ENCODE peak calls at places on chromosomes 12 and 14, in six cellular contexts. C is H1, Y is HepG2, F is HCT116, I is K562, A is GM12878. E is an unnamed sample.

GRCh38 chr14:51652168-51653095 is 722 bp downstream of the FRMD6 start:
- DNase-seq in C (no peak), Y (no peak), F (no peak), I (peak; percentile 17), A (no peak), E (no peak)

GRCh38 chr14:74425525-74426201 is 347 bp downstream of the SYNDIG1L start:
- DNase-seq in C (no peak), Y (no peak), F (no peak), I (peak; percentile 87), A (no peak), E (no peak)

GRCh38 chr12:88914967-88915366 is 334.7 kb upstream of the KITLG start:
- DNase-seq in C (no peak), Y (no peak), F (no peak), I (no peak), A (no peak), E (no peak)

GRCh38 chr14:58297412-58297761 is 968 bp upstream of the ARID4A start:
- DNase-seq in C (no peak), Y (no peak), F (no peak), I (no peak), A (no peak), E (peak; percentile 3)

GRCh38 chr14:100018482-100018881 is 46.7 kb upstream of the EVL start:
- DNase-seq in C (no peak), Y (peak; percentile 17), F (no peak), I (peak; percentile 31), A (no peak), E (no peak)

GRCh38 chr12:120662879-120663278 is 22.5 kb downstream of the CABP1 start:
- DNase-seq in C (no peak), Y (no peak), F (no peak), I (no peak), A (peak; percentile 67), E (no peak)

GRCh38 chr12:3316776-3317480 is 174.1 kb upstream of the PRMT8 start:
- DNase-seq in C (no peak), Y (no peak), F (no peak), I (no peak), A (no peak), E (no peak)

GRCh38 chr12:101616027-101616494 is 21.3 kb downstream of the MYBPC1 start:
- DNase-seq in C (no peak), Y (peak; percentile 86), F (no peak), I (no peak), A (no peak), E (no peak)

GRCh38 chr12:29725587-29726320 is 58.0 kb downstream of the TMTC1 start:
- DNase-seq in C (no peak), Y (no peak), F (no peak), I (no peak), A (peak; percentile 54), E (no peak)

GRCh38 chr14:52918486-52918885 is 32.4 kb downstream of the FERMT2 start:
- DNase-seq in C (no peak), Y (no peak), F (no peak), I (no peak), A (peak; percentile 62), E (no peak)

GRCh38 chr14:100616854-100617714 is 29.9 kb upstream of the BEGAIN start:
- DNase-seq in C (no peak), Y (no peak), F (no peak), I (no peak), A (no peak), E (no peak)

GRCh38 chr12:110012137-110012536 is 12.9 kb downstream of the ANKRD13A start:
- DNase-seq in C (no peak), Y (peak; percentile 37), F (no peak), I (no peak), A (no peak), E (no peak)

GRCh38 chr14:92922883-92923743 is at the start of gene CHGA:
- DNase-seq in C (peak; percentile 31), Y (peak; percentile 36), F (no peak), I (peak; percentile 79), A (no peak), E (peak; percentile 33)

GRCh38 chr12:50220357-50221061 is 53.3 kb upstream of the CERS5 start:
- DNase-seq in C (no peak), Y (no peak), F (no peak), I (no peak), A (peak; percentile 57), E (no peak)

GRCh38 chr12:126668538-126668937 is 1598.4 kb upstream of the TMEM132C start:
- DNase-seq in C (no peak), Y (no peak), F (no peak), I (no peak), A (no peak), E (no peak)

GRCh38 chr14:22668417-22668816 is 24.3 kb upstream of the OR6J1 start:
- DNase-seq in C (no peak), Y (no peak), F (no peak), I (no peak), A (no peak), E (no peak)

GRCh38 chr14:105854600-105855245 is 328.3 kb downstream of the TMEM121 start:
- DNase-seq in C (no peak), Y (no peak), F (no peak), I (no peak), A (no peak), E (no peak)

GRCh38 chr12:51788876-51789275 is 59.6 kb downstream of the FIGNL2 start:
- DNase-seq in C (no peak), Y (no peak), F (no peak), I (no peak), A (no peak), E (no peak)

GRCh38 chr12:86134571-86134970 is 121.6 kb downstream of the MGAT4C start:
- DNase-seq in C (no peak), Y (no peak), F (no peak), I (no peak), A (no peak), E (no peak)

GRCh38 chr12:27396416-27396815 is 50.1 kb upstream of the SMCO2 start:
- DNase-seq in C (no peak), Y (no peak), F (no peak), I (no peak), A (no peak), E (no peak)

GRCh38 chr14:99883866-99884650 is 90.8 kb downstream of the EML1 start:
- DNase-seq in C (no peak), Y (no peak), F (no peak), I (no peak), A (no peak), E (peak; percentile 25)

GRCh38 chr14:89746654-89747053 is 207.9 kb downstream of the EFCAB11 start:
- DNase-seq in C (no peak), Y (no peak), F (no peak), I (no peak), A (no peak), E (no peak)

GRCh38 chr12:111361717-111362576 is 6.9 kb downstream of the PHETA1 start:
- DNase-seq in C (no peak), Y (peak; percentile 39), F (no peak), I (no peak), A (no peak), E (no peak)

GRCh38 chr12:81942588-81942987 is 183.4 kb upstream of the PPFIA2 start:
- DNase-seq in C (no peak), Y (no peak), F (no peak), I (no peak), A (peak; percentile 15), E (no peak)

GRCh38 chr12:123129651-123130050 is 21.2 kb downstream of the PITPNM2 start:
- DNase-seq in C (no peak), Y (no peak), F (no peak), I (no peak), A (no peak), E (no peak)

GRCh38 chr14:106840258-106840657 is 1313.9 kb downstream of the TMEM121 start:
- DNase-seq in C (no peak), Y (no peak), F (no peak), I (no peak), A (no peak), E (no peak)

GRCh38 chr14:81363746-81364400 is 36.3 kb downstream of the STON2 start:
- DNase-seq in C (no peak), Y (no peak), F (no peak), I (no peak), A (no peak), E (no peak)

GRCh38 chr12:23767834-23768233 is 181.6 kb downstream of the SOX5 start:
- DNase-seq in C (no peak), Y (no peak), F (no peak), I (no peak), A (no peak), E (no peak)

GRCh38 chr12:26128180-26128579 is 3.3 kb upstream of the BHLHE41 start:
- DNase-seq in C (no peak), Y (no peak), F (no peak), I (no peak), A (no peak), E (no peak)

GRCh38 chr14:39087493-39087892 is 15.5 kb downstream of the SEC23A start:
- DNase-seq in C (no peak), Y (no peak), F (no peak), I (no peak), A (no peak), E (no peak)
- H3K36me3 ChIP-seq in C (peaks cover 14% of the 10 kb centered on the region), Y (peaks cover 50% of the 10 kb centered on the region), F (peaks cover 51% of the 10 kb centered on the region), I (peaks cover 30% of the 10 kb centered on the region), A (peaks cover 10% of the 10 kb centered on the region), E (peaks cover 69% of the 10 kb centered on the region)

GRCh38 chr14:65751510-65751909 is 339.0 kb downstream of the FUT8 start:
- DNase-seq in C (no peak), Y (no peak), F (no peak), I (no peak), A (no peak), E (no peak)
- H3K4me1 ChIP-seq in C (no peaks in the 10 kb centered on the region), Y (peaks cover 36% of the 10 kb centered on the region), F (no peaks in the 10 kb centered on the region), I (no peaks in the 10 kb centered on the region), A (no peaks in the 10 kb centered on the region), E (peaks cover 3% of the 10 kb centered on the region)

GRCh38 chr12:54039417-54040147 is 6.7 kb downstream of the HOXC5 start:
- DNase-seq in C (no peak), Y (no peak), F (no peak), I (no peak), A (no peak), E (no peak)

GRCh38 chr12:54041097-54041690 is 8.3 kb downstream of the HOXC5 start:
- DNase-seq in C (no peak), Y (no peak), F (no peak), I (no peak), A (no peak), E (no peak)

GRCh38 chr12:54040648-54041047 is 7.8 kb downstream of the HOXC5 start:
- DNase-seq in C (no peak), Y (no peak), F (no peak), I (no peak), A (no peak), E (no peak)

GRCh38 chr12:54038760-54039414 is 6.0 kb downstream of the HOXC5 start:
- DNase-seq in C (no peak), Y (no peak), F (no peak), I (no peak), A (no peak), E (no peak)

GRCh38 chr12:54040148-54040494 is 7.3 kb downstream of the HOXC5 start:
- DNase-seq in C (no peak), Y (no peak), F (no peak), I (peak; percentile 97), A (no peak), E (no peak)
- TF ChIP-seq ZNF274 in C (no peak), Y (no peak), F (no peak), I (no peak), A (no peak), E (no peak)

DNA sequence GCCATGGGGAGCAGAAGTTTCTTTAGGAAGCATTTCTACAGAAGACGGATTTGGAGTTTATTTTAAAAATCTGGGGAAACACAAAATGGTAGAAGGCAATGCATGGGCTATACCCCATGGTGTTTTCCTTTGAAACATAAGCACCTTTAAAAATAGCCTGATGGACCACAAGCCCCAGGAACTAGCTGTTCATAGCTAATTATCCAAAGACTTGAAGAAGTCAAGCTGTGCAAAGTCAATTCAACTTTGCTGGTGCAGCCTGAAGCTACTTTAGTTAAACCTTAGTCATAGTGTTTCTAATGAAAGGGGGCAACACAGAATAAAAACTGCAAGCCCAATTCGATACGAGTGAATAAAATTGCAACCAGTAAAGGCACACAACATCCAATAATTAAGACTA is 732.5 kb downstream of the GALC start:
- DNase-seq in C (no peak), Y (no peak), F (no peak), I (no peak), A (no peak), E (peak; percentile 32)
- H3K36me3 ChIP-seq in C (no peaks in the 10 kb centered on the region), Y (no peaks in the 10 kb centered on the region), F (no peaks in the 10 kb centered on the region), I (no peaks in the 10 kb centered on the region), A (no peaks in the 10 kb centered on the region), E (no peaks in the 10 kb centered on the region)